ENCODE peak calls at places on chromosomes 12 and 14, in eight cellular contexts. One of them, this sample, is unnamed.

GRCh38 chr12:132475304-132476037 is 14.5 kb upstream of the FBRSL1 start:
- DNase-seq in posterior vena cava: no peak
- DNase-seq in stimulated activated CD4-positive, alpha-beta T cell treated with anti-CD3 and anti-CD28 coated beads, Interleukin-12 subunit alpha, Interleukin-12 subunit beta, amount 100 ng/mL, for 24 hours: no peak
- DNase-seq in left cardiac atrium: no peak
- DNase-seq in sigmoid colon: no peak
- DNase-seq in kidney glomerular epithelial cell: no peak
- DNase-seq in HS-5: no peak
- DNase-seq in GM04504: no peak
- DNase-seq in this sample: no peak

GRCh38 chr12:127680516-127680915 is 586.5 kb upstream of the TMEM132C start:
- DNase-seq in HS-5: no peak
- DNase-seq in posterior vena cava: no peak
- DNase-seq in sigmoid colon: no peak
- DNase-seq in stimulated activated CD4-positive, alpha-beta T cell treated with anti-CD3 and anti-CD28 coated beads, Interleukin-12 subunit alpha, Interleukin-12 subunit beta, amount 100 ng/mL, for 24 hours: no peak
- DNase-seq in kidney glomerular epithelial cell: no peak
- DNase-seq in left cardiac atrium: no peak
- DNase-seq in GM04504: no peak
- DNase-seq in this sample: no peak

GRCh38 chr12:65269603-65270002 is 8.9 kb upstream of the MSRB3 start:
- DNase-seq in sigmoid colon: no peak
- DNase-seq in HS-5: peak
- DNase-seq in stimulated activated CD4-positive, alpha-beta T cell treated with anti-CD3 and anti-CD28 coated beads, Interleukin-12 subunit alpha, Interleukin-12 subunit beta, amount 100 ng/mL, for 24 hours: no peak
- DNase-seq in kidney glomerular epithelial cell: no peak
- DNase-seq in left cardiac atrium: no peak
- DNase-seq in GM04504: no peak
- DNase-seq in posterior vena cava: no peak
- DNase-seq in this sample: no peak

GRCh38 chr14:92456215-92457017 is 57.2 kb upstream of the RIN3 start:
- DNase-seq in stimulated activated CD4-positive, alpha-beta T cell treated with anti-CD3 and anti-CD28 coated beads, Interleukin-12 subunit alpha, Interleukin-12 subunit beta, amount 100 ng/mL, for 24 hours: no peak
- DNase-seq in sigmoid colon: peak
- DNase-seq in kidney glomerular epithelial cell: peak
- DNase-seq in GM04504: peak
- DNase-seq in left cardiac atrium: peak
- DNase-seq in HS-5: peak
- DNase-seq in posterior vena cava: peak
- DNase-seq in this sample: peak

GRCh38 chr12:48366131-48366530 is 15.4 kb upstream of the ZNF641 start:
- DNase-seq in GM04504: no peak
- DNase-seq in HS-5: no peak
- DNase-seq in stimulated activated CD4-positive, alpha-beta T cell treated with anti-CD3 and anti-CD28 coated beads, Interleukin-12 subunit alpha, Interleukin-12 subunit beta, amount 100 ng/mL, for 24 hours: no peak
- DNase-seq in sigmoid colon: no peak
- DNase-seq in posterior vena cava: no peak
- DNase-seq in left cardiac atrium: no peak
- DNase-seq in kidney glomerular epithelial cell: no peak
- DNase-seq in this sample: peak

GRCh38 chr12:32860182-32860581 is 36.4 kb downstream of the PKP2 start:
- DNase-seq in HS-5: no peak
- DNase-seq in kidney glomerular epithelial cell: no peak
- DNase-seq in sigmoid colon: no peak
- DNase-seq in posterior vena cava: no peak
- DNase-seq in GM04504: no peak
- DNase-seq in left cardiac atrium: no peak
- DNase-seq in stimulated activated CD4-positive, alpha-beta T cell treated with anti-CD3 and anti-CD28 coated beads, Interleukin-12 subunit alpha, Interleukin-12 subunit beta, amount 100 ng/mL, for 24 hours: no peak
- DNase-seq in this sample: no peak

GRCh38 chr12:67451206-67451605 is 182.0 kb downstream of the CAND1 start:
- DNase-seq in left cardiac atrium: no peak
- DNase-seq in GM04504: no peak
- DNase-seq in kidney glomerular epithelial cell: no peak
- DNase-seq in HS-5: no peak
- DNase-seq in posterior vena cava: no peak
- DNase-seq in stimulated activated CD4-positive, alpha-beta T cell treated with anti-CD3 and anti-CD28 coated beads, Interleukin-12 subunit alpha, Interleukin-12 subunit beta, amount 100 ng/mL, for 24 hours: no peak
- DNase-seq in sigmoid colon: no peak
- DNase-seq in this sample: no peak

GRCh38 chr12:75528272-75528671 is 16.9 kb upstream of the KRR1 start:
- DNase-seq in sigmoid colon: no peak
- DNase-seq in posterior vena cava: no peak
- DNase-seq in HS-5: no peak
- DNase-seq in GM04504: no peak
- DNase-seq in kidney glomerular epithelial cell: no peak
- DNase-seq in left cardiac atrium: no peak
- DNase-seq in stimulated activated CD4-positive, alpha-beta T cell treated with anti-CD3 and anti-CD28 coated beads, Interleukin-12 subunit alpha, Interleukin-12 subunit beta, amount 100 ng/mL, for 24 hours: no peak
- DNase-seq in this sample: no peak

GRCh38 chr12:45192041-45192695 is 23.7 kb upstream of the ANO6 start:
- DNase-seq in HS-5: peak
- DNase-seq in kidney glomerular epithelial cell: peak
- DNase-seq in stimulated activated CD4-positive, alpha-beta T cell treated with anti-CD3 and anti-CD28 coated beads, Interleukin-12 subunit alpha, Interleukin-12 subunit beta, amount 100 ng/mL, for 24 hours: no peak
- DNase-seq in posterior vena cava: no peak
- DNase-seq in sigmoid colon: no peak
- DNase-seq in GM04504: no peak
- DNase-seq in left cardiac atrium: no peak
- DNase-seq in this sample: no peak

GRCh38 chr12:121538699-121539061 is 42.1 kb downstream of the KDM2B start:
- DNase-seq in posterior vena cava: no peak
- DNase-seq in stimulated activated CD4-positive, alpha-beta T cell treated with anti-CD3 and anti-CD28 coated beads, Interleukin-12 subunit alpha, Interleukin-12 subunit beta, amount 100 ng/mL, for 24 hours: no peak
- DNase-seq in kidney glomerular epithelial cell: no peak
- DNase-seq in sigmoid colon: no peak
- DNase-seq in left cardiac atrium: no peak
- DNase-seq in HS-5: no peak
- DNase-seq in GM04504: no peak
- DNase-seq in this sample: peak

GRCh38 chr12:71536279-71536938 is 96.8 kb downstream of the LGR5 start:
- DNase-seq in posterior vena cava: no peak
- DNase-seq in GM04504: no peak
- DNase-seq in sigmoid colon: no peak
- DNase-seq in stimulated activated CD4-positive, alpha-beta T cell treated with anti-CD3 and anti-CD28 coated beads, Interleukin-12 subunit alpha, Interleukin-12 subunit beta, amount 100 ng/mL, for 24 hours: no peak
- DNase-seq in left cardiac atrium: no peak
- DNase-seq in HS-5: no peak
- DNase-seq in kidney glomerular epithelial cell: no peak
- DNase-seq in this sample: no peak

GRCh38 chr12:1634590-1635191 is 5.7 kb downstream of the WNT5B start:
- DNase-seq in left cardiac atrium: peak
- DNase-seq in sigmoid colon: peak
- DNase-seq in stimulated activated CD4-positive, alpha-beta T cell treated with anti-CD3 and anti-CD28 coated beads, Interleukin-12 subunit alpha, Interleukin-12 subunit beta, amount 100 ng/mL, for 24 hours: peak
- DNase-seq in kidney glomerular epithelial cell: peak
- DNase-seq in HS-5: no peak
- DNase-seq in posterior vena cava: peak
- DNase-seq in GM04504: peak
- DNase-seq in this sample: peak

GRCh38 chr12:122021822-122022392 is at the start of gene BCL7A:
- DNase-seq in GM04504: no peak
- DNase-seq in stimulated activated CD4-positive, alpha-beta T cell treated with anti-CD3 and anti-CD28 coated beads, Interleukin-12 subunit alpha, Interleukin-12 subunit beta, amount 100 ng/mL, for 24 hours: peak
- DNase-seq in kidney glomerular epithelial cell: peak
- DNase-seq in HS-5: no peak
- DNase-seq in left cardiac atrium: peak
- DNase-seq in sigmoid colon: peak
- DNase-seq in posterior vena cava: peak
- DNase-seq in this sample: peak

GRCh38 chr14:104387000-104387384 is 192.6 kb upstream of the C14orf180 start:
- DNase-seq in left cardiac atrium: no peak
- DNase-seq in sigmoid colon: peak
- DNase-seq in GM04504: no peak
- DNase-seq in stimulated activated CD4-positive, alpha-beta T cell treated with anti-CD3 and anti-CD28 coated beads, Interleukin-12 subunit alpha, Interleukin-12 subunit beta, amount 100 ng/mL, for 24 hours: no peak
- DNase-seq in kidney glomerular epithelial cell: no peak
- DNase-seq in HS-5: no peak
- DNase-seq in posterior vena cava: peak
- DNase-seq in this sample: no peak

GRCh38 chr12:108622425-108622824 is 11.3 kb downstream of the SELPLG start:
- DNase-seq in GM04504: no peak
- DNase-seq in left cardiac atrium: peak
- DNase-seq in sigmoid colon: no peak
- DNase-seq in HS-5: no peak
- DNase-seq in stimulated activated CD4-positive, alpha-beta T cell treated with anti-CD3 and anti-CD28 coated beads, Interleukin-12 subunit alpha, Interleukin-12 subunit beta, amount 100 ng/mL, for 24 hours: no peak
- DNase-seq in posterior vena cava: no peak
- DNase-seq in kidney glomerular epithelial cell: peak
- DNase-seq in this sample: peak